ENCODE peak calls at places on chromosomes 4 and X, in seven cellular contexts. B, T, P, K, E, D and F are unnamed samples.

GRCh38 chr4:22014222-22014741 is 65.7 kb upstream of the KCNIP4 start:
- DNase-seq in B (no peak), T (no peak), P (no peak), K (no peak), E (no peak), D (no peak), F (peak; percentile 4)

GRCh38 chr4:138113819-138114415 is 128.2 kb downstream of the SLC7A11 start:
- DNase-seq in B (no peak), T (no peak), P (no peak), K (peak; percentile 56), E (peak; percentile 15), D (no peak), F (peak; percentile 28)

GRCh38 chrX:49988128-49988527 is 65.7 kb downstream of the CLCN5 start:
- DNase-seq in B (no peak), T (no peak), P (no peak), K (no peak), E (no peak), D (no peak), F (no peak)

GRCh38 chrX:1222511-1223252 is 10.2 kb upstream of the CRLF2 start:
- DNase-seq in B (no peak), T (no peak), P (no peak), K (peak; percentile 52), E (no peak), D (no peak), F (no peak)

GRCh38 chr4:107423677-107424405 is 296.2 kb downstream of the PAPSS1 start:
- DNase-seq in B (no peak), T (no peak), P (no peak), K (peak; percentile 35), E (no peak), D (no peak), F (no peak)

GRCh38 chr4:41542526-41543270 is 4.7 kb downstream of the LIMCH1 start:
- DNase-seq in B (no peak), T (no peak), P (no peak), K (no peak), E (no peak), D (no peak), F (peak; percentile 19)

GRCh38 chrX:122134291-122134690 is 1049.8 kb upstream of the GRIA3 start:
- DNase-seq in B (no peak), T (no peak), P (no peak), K (no peak), E (no peak), D (no peak), F (peak; percentile 15)

GRCh38 chrX:39813631-39814246 is 284.0 kb downstream of the BCOR start:
- DNase-seq in B (no peak), T (no peak), P (no peak), K (peak; percentile 34), E (no peak), D (peak; percentile 90), F (peak; percentile 94)

GRCh38 chr4:86451560-86452322 is 91.9 kb upstream of the MAPK10 start:
- DNase-seq in B (no peak), T (no peak), P (no peak), K (peak; percentile 35), E (peak; percentile 4), D (no peak), F (peak; percentile 41)

GRCh38 chrX:104113237-104113965 is 1.1 kb downstream of the ZCCHC18 start:
- DNase-seq in B (peak; percentile 50), T (peak; percentile 36), P (peak; percentile 25), K (peak; percentile 53), E (no peak), D (peak; percentile 59), F (peak; percentile 36)

GRCh38 chr4:113539408-113539807 is 222.1 kb downstream of the CAMK2D start:
- DNase-seq in B (no peak), T (no peak), P (no peak), K (peak; percentile 39), E (peak; percentile 75), D (no peak), F (peak; percentile 25)

GRCh38 chr4:41384992-41385391 is 128.3 kb downstream of the UCHL1 start:
- DNase-seq in B (peak; percentile 35), T (no peak), P (no peak), K (no peak), E (no peak), D (peak; percentile 83), F (no peak)

GRCh38 chr4:183097251-183098079 is 1.6 kb upstream of the WWC2 start:
- DNase-seq in B (peak; percentile 20), T (no peak), P (no peak), K (no peak), E (no peak), D (peak; percentile 70), F (no peak)

GRCh38 chrX:47179221-47179927 is 14.3 kb upstream of the UBA1 start:
- DNase-seq in B (no peak), T (no peak), P (no peak), K (peak; percentile 77), E (no peak), D (peak; percentile 84), F (peak; percentile 26)

GRCh38 chr4:97845758-97846157 is 297.5 kb downstream of the STPG2 start:
- DNase-seq in B (no peak), T (no peak), P (no peak), K (no peak), E (no peak), D (no peak), F (no peak)

GRCh38 chrX:19682712-19683331 is 167.5 kb upstream of the MAP3K15 start:
- DNase-seq in B (peak; percentile 29), T (peak; percentile 3), P (no peak), K (no peak), E (peak; percentile 33), D (peak; percentile 75), F (peak; percentile 96)

GRCh38 chr4:103008875-103009729 is 10.4 kb downstream of the SLC9B1 start:
- DNase-seq in B (peak; percentile 26), T (no peak), P (peak; percentile 66), K (peak; percentile 56), E (peak; percentile 32), D (no peak), F (peak; percentile 80)

GRCh38 chr4:150033937-150034336 is 44.3 kb upstream of the DCLK2 start:
- DNase-seq in B (no peak), T (no peak), P (no peak), K (peak; percentile 25), E (no peak), D (no peak), F (peak; percentile 47)

GRCh38 chr4:15504041-15504440 is 34.4 kb downstream of the CC2D2A start:
- DNase-seq in B (no peak), T (no peak), P (no peak), K (no peak), E (no peak), D (no peak), F (peak; percentile 61)

GRCh38 chrX:100658936-100659335 is 14.9 kb downstream of the SRPX2 start:
- DNase-seq in B (no peak), T (no peak), P (no peak), K (no peak), E (no peak), D (no peak), F (peak; percentile 27)

GRCh38 chr4:68724426-68724825 is 54.0 kb upstream of the UGT2B15 start:
- DNase-seq in B (no peak), T (no peak), P (no peak), K (no peak), E (no peak), D (no peak), F (no peak)

GRCh38 chrX:103530540-103530939 is 11.3 kb upstream of the RAB40A start:
- DNase-seq in B (no peak), T (no peak), P (no peak), K (no peak), E (no peak), D (no peak), F (no peak)

GRCh38 chr4:148704291-148704690 is 262.1 kb upstream of the NR3C2 start:
- DNase-seq in B (no peak), T (no peak), P (no peak), K (no peak), E (no peak), D (no peak), F (no peak)

GRCh38 chr4:5753366-5753765 is 42.4 kb downstream of the EVC start:
- DNase-seq in B (no peak), T (no peak), P (no peak), K (no peak), E (no peak), D (no peak), F (no peak)

GRCh38 chr4:85298037-85298436 is 176.9 kb upstream of the ARHGAP24 start:
- DNase-seq in B (no peak), T (no peak), P (no peak), K (no peak), E (peak; percentile 22), D (no peak), F (no peak)

GRCh38 chr4:145183023-145183422 is 2.6 kb upstream of the OTUD4 start:
- DNase-seq in B (no peak), T (no peak), P (no peak), K (no peak), E (no peak), D (no peak), F (no peak)

GRCh38 chr4:57103051-57103450 is 7.1 kb downstream of the IGFBP7 start:
- DNase-seq in B (no peak), T (no peak), P (no peak), K (no peak), E (no peak), D (peak; percentile 57), F (peak; percentile 72)

GRCh38 chr4:99382745-99383360 is 30.3 kb upstream of the ADH1C start:
- DNase-seq in B (no peak), T (no peak), P (no peak), K (no peak), E (no peak), D (no peak), F (no peak)